ENCODE peak calls at places on chromosomes 12 and 14, in eight cellular contexts. One of them, this sample, is unnamed.

GRCh38 chr12:92784795-92785562 is 82.2 kb downstream of the PLEKHG7 start:
- DNase-seq in fibroblast of pulmonary artery: peak
- DNase-seq in progenitor cell of endocrine pancreas: no peak
- DNase-seq in activated T-cell treated with anti-CD3 and anti-CD28 coated beads for 24 hours: no peak
- DNase-seq in non-pigmented ciliary epithelial cell: peak
- DNase-seq in EL: peak
- DNase-seq in hepatocyte: peak
- DNase-seq in amygdala: no peak
- DNase-seq in this sample: no peak

GRCh38 chr12:110222027-110222426 is 59.0 kb upstream of the ATP2A2 start:
- DNase-seq in fibroblast of pulmonary artery: no peak
- DNase-seq in progenitor cell of endocrine pancreas: no peak
- DNase-seq in activated T-cell treated with anti-CD3 and anti-CD28 coated beads for 24 hours: no peak
- DNase-seq in non-pigmented ciliary epithelial cell: no peak
- DNase-seq in EL: no peak
- DNase-seq in hepatocyte: no peak
- DNase-seq in amygdala: no peak
- DNase-seq in this sample: no peak

GRCh38 chr12:130335517-130336392 is 1.9 kb upstream of the PIWIL1 start:
- DNase-seq in fibroblast of pulmonary artery: peak
- DNase-seq in progenitor cell of endocrine pancreas: peak
- DNase-seq in activated T-cell treated with anti-CD3 and anti-CD28 coated beads for 24 hours: peak
- DNase-seq in non-pigmented ciliary epithelial cell: peak
- DNase-seq in EL: peak
- DNase-seq in hepatocyte: peak
- DNase-seq in amygdala: peak
- DNase-seq in this sample: peak

GRCh38 chr12:113186666-113187325 is 1.3 kb downstream of the RITA1 start:
- DNase-seq in fibroblast of pulmonary artery: no peak
- DNase-seq in progenitor cell of endocrine pancreas: no peak
- DNase-seq in activated T-cell treated with anti-CD3 and anti-CD28 coated beads for 24 hours: no peak
- DNase-seq in non-pigmented ciliary epithelial cell: no peak
- DNase-seq in EL: no peak
- DNase-seq in hepatocyte: no peak
- DNase-seq in amygdala: no peak
- DNase-seq in this sample: no peak

GRCh38 chr12:117098361-117099217 is 627 bp downstream of the TESC start:
- DNase-seq in fibroblast of pulmonary artery: no peak
- DNase-seq in progenitor cell of endocrine pancreas: no peak
- DNase-seq in activated T-cell treated with anti-CD3 and anti-CD28 coated beads for 24 hours: no peak
- DNase-seq in non-pigmented ciliary epithelial cell: no peak
- DNase-seq in EL: no peak
- DNase-seq in hepatocyte: no peak
- DNase-seq in amygdala: no peak
- DNase-seq in this sample: no peak

GRCh38 chr14:51852541-51852940 is 7.9 kb upstream of the GNG2 start:
- DNase-seq in fibroblast of pulmonary artery: peak
- DNase-seq in progenitor cell of endocrine pancreas: no peak
- DNase-seq in activated T-cell treated with anti-CD3 and anti-CD28 coated beads for 24 hours: no peak
- DNase-seq in non-pigmented ciliary epithelial cell: no peak
- DNase-seq in EL: no peak
- DNase-seq in hepatocyte: no peak
- DNase-seq in amygdala: no peak
- DNase-seq in this sample: no peak

GRCh38 chr14:35932659-35933159 is 106.6 kb downstream of the BRMS1L start:
- DNase-seq in fibroblast of pulmonary artery: no peak
- DNase-seq in progenitor cell of endocrine pancreas: no peak
- DNase-seq in activated T-cell treated with anti-CD3 and anti-CD28 coated beads for 24 hours: peak
- DNase-seq in non-pigmented ciliary epithelial cell: no peak
- DNase-seq in EL: no peak
- DNase-seq in hepatocyte: no peak
- DNase-seq in amygdala: no peak
- DNase-seq in this sample: no peak

GRCh38 chr12:108479364-108480070 is 35.6 kb upstream of the FICD start:
- DNase-seq in fibroblast of pulmonary artery: no peak
- DNase-seq in progenitor cell of endocrine pancreas: no peak
- DNase-seq in activated T-cell treated with anti-CD3 and anti-CD28 coated beads for 24 hours: no peak
- DNase-seq in non-pigmented ciliary epithelial cell: no peak
- DNase-seq in EL: no peak
- DNase-seq in hepatocyte: no peak
- DNase-seq in amygdala: no peak
- DNase-seq in this sample: no peak

GRCh38 chr12:93870020-93870795 is 193.0 kb downstream of the CRADD start:
- DNase-seq in fibroblast of pulmonary artery: no peak
- DNase-seq in progenitor cell of endocrine pancreas: no peak
- DNase-seq in activated T-cell treated with anti-CD3 and anti-CD28 coated beads for 24 hours: no peak
- DNase-seq in non-pigmented ciliary epithelial cell: no peak
- DNase-seq in EL: no peak
- DNase-seq in hepatocyte: no peak
- DNase-seq in amygdala: no peak
- DNase-seq in this sample: no peak

GRCh38 chr14:41606249-41607118 is at the start of gene LRFN5:
- DNase-seq in fibroblast of pulmonary artery: peak
- DNase-seq in progenitor cell of endocrine pancreas: peak
- DNase-seq in activated T-cell treated with anti-CD3 and anti-CD28 coated beads for 24 hours: no peak
- DNase-seq in non-pigmented ciliary epithelial cell: no peak
- DNase-seq in EL: no peak
- DNase-seq in hepatocyte: peak
- DNase-seq in amygdala: no peak
- DNase-seq in this sample: no peak

GRCh38 chr12:107242189-107242588 is 148.8 kb upstream of the CRY1 start:
- DNase-seq in fibroblast of pulmonary artery: no peak
- DNase-seq in progenitor cell of endocrine pancreas: no peak
- DNase-seq in activated T-cell treated with anti-CD3 and anti-CD28 coated beads for 24 hours: no peak
- DNase-seq in non-pigmented ciliary epithelial cell: no peak
- DNase-seq in EL: no peak
- DNase-seq in hepatocyte: no peak
- DNase-seq in amygdala: no peak
- DNase-seq in this sample: no peak

GRCh38 chr12:112198120-112198733 is 72.9 kb downstream of the TRAFD1 start:
- DNase-seq in fibroblast of pulmonary artery: peak
- DNase-seq in progenitor cell of endocrine pancreas: peak
- DNase-seq in activated T-cell treated with anti-CD3 and anti-CD28 coated beads for 24 hours: peak
- DNase-seq in non-pigmented ciliary epithelial cell: no peak
- DNase-seq in EL: peak
- DNase-seq in hepatocyte: peak
- DNase-seq in amygdala: peak
- DNase-seq in this sample: no peak

GRCh38 chr14:34782031-34782430 is 67.6 kb upstream of the CFL2 start:
- DNase-seq in fibroblast of pulmonary artery: peak
- DNase-seq in progenitor cell of endocrine pancreas: no peak
- DNase-seq in activated T-cell treated with anti-CD3 and anti-CD28 coated beads for 24 hours: no peak
- DNase-seq in non-pigmented ciliary epithelial cell: no peak
- DNase-seq in EL: peak
- DNase-seq in hepatocyte: no peak
- DNase-seq in amygdala: no peak
- DNase-seq in this sample: no peak

GRCh38 chr12:116717466-116718457 is 20.1 kb downstream of the SPRING1 start:
- DNase-seq in fibroblast of pulmonary artery: peak
- DNase-seq in progenitor cell of endocrine pancreas: no peak
- DNase-seq in activated T-cell treated with anti-CD3 and anti-CD28 coated beads for 24 hours: no peak
- DNase-seq in non-pigmented ciliary epithelial cell: no peak
- DNase-seq in EL: no peak
- DNase-seq in hepatocyte: no peak
- DNase-seq in amygdala: peak
- DNase-seq in this sample: no peak

GRCh38 chr14:96086032-96086431 is 46.9 kb downstream of the C14orf132 start:
- DNase-seq in fibroblast of pulmonary artery: peak
- DNase-seq in progenitor cell of endocrine pancreas: no peak
- DNase-seq in activated T-cell treated with anti-CD3 and anti-CD28 coated beads for 24 hours: no peak
- DNase-seq in non-pigmented ciliary epithelial cell: peak
- DNase-seq in EL: peak
- DNase-seq in hepatocyte: peak
- DNase-seq in amygdala: no peak
- DNase-seq in this sample: no peak

GRCh38 chr12:47778842-47779241 is 5.8 kb downstream of the SLC48A1 start:
- DNase-seq in fibroblast of pulmonary artery: no peak
- DNase-seq in progenitor cell of endocrine pancreas: no peak
- DNase-seq in activated T-cell treated with anti-CD3 and anti-CD28 coated beads for 24 hours: no peak
- DNase-seq in non-pigmented ciliary epithelial cell: no peak
- DNase-seq in EL: no peak
- DNase-seq in hepatocyte: no peak
- DNase-seq in amygdala: no peak
- DNase-seq in this sample: no peak

GRCh38 chr12:108174641-108175040 is 45.6 kb downstream of the WSCD2 start:
- DNase-seq in fibroblast of pulmonary artery: no peak
- DNase-seq in progenitor cell of endocrine pancreas: no peak
- DNase-seq in activated T-cell treated with anti-CD3 and anti-CD28 coated beads for 24 hours: no peak
- DNase-seq in non-pigmented ciliary epithelial cell: no peak
- DNase-seq in EL: no peak
- DNase-seq in hepatocyte: no peak
- DNase-seq in amygdala: no peak
- DNase-seq in this sample: no peak

GRCh38 chr14:49940805-49941421 is 48.0 kb downstream of the ARF6 start:
- DNase-seq in fibroblast of pulmonary artery: peak
- DNase-seq in progenitor cell of endocrine pancreas: no peak
- DNase-seq in activated T-cell treated with anti-CD3 and anti-CD28 coated beads for 24 hours: no peak
- DNase-seq in non-pigmented ciliary epithelial cell: peak
- DNase-seq in EL: peak
- DNase-seq in hepatocyte: no peak
- DNase-seq in amygdala: no peak
- DNase-seq in this sample: peak

GRCh38 chr12:130051900-130052299 is 110.4 kb upstream of the FZD10 start:
- DNase-seq in fibroblast of pulmonary artery: no peak
- DNase-seq in progenitor cell of endocrine pancreas: no peak
- DNase-seq in activated T-cell treated with anti-CD3 and anti-CD28 coated beads for 24 hours: no peak
- DNase-seq in non-pigmented ciliary epithelial cell: no peak
- DNase-seq in EL: no peak
- DNase-seq in hepatocyte: no peak
- DNase-seq in amygdala: no peak
- DNase-seq in this sample: no peak

GRCh38 chr14:91291786-91292405 is 47.4 kb upstream of the GPR68 start:
- DNase-seq in fibroblast of pulmonary artery: no peak
- DNase-seq in progenitor cell of endocrine pancreas: no peak
- DNase-seq in activated T-cell treated with anti-CD3 and anti-CD28 coated beads for 24 hours: no peak
- DNase-seq in non-pigmented ciliary epithelial cell: no peak
- DNase-seq in EL: no peak
- DNase-seq in hepatocyte: no peak
- DNase-seq in amygdala: no peak
- DNase-seq in this sample: no peak

GRCh38 chr14:30340495-30340894 is 218.5 kb upstream of the G2E3 start:
- DNase-seq in fibroblast of pulmonary artery: no peak
- DNase-seq in progenitor cell of endocrine pancreas: no peak
- DNase-seq in activated T-cell treated with anti-CD3 and anti-CD28 coated beads for 24 hours: no peak
- DNase-seq in non-pigmented ciliary epithelial cell: no peak
- DNase-seq in EL: no peak
- DNase-seq in hepatocyte: no peak
- DNase-seq in amygdala: no peak
- DNase-seq in this sample: no peak

GRCh38 chr14:97456958-97457357 is 659.8 kb downstream of the VRK1 start:
- DNase-seq in fibroblast of pulmonary artery: no peak
- DNase-seq in progenitor cell of endocrine pancreas: no peak
- DNase-seq in activated T-cell treated with anti-CD3 and anti-CD28 coated beads for 24 hours: peak
- DNase-seq in non-pigmented ciliary epithelial cell: no peak
- DNase-seq in EL: no peak
- DNase-seq in hepatocyte: peak
- DNase-seq in amygdala: no peak
- DNase-seq in this sample: no peak

GRCh38 chr12:106032141-106032925 is 106.4 kb downstream of the NUAK1 start:
- DNase-seq in fibroblast of pulmonary artery: no peak
- DNase-seq in progenitor cell of endocrine pancreas: no peak
- DNase-seq in activated T-cell treated with anti-CD3 and anti-CD28 coated beads for 24 hours: no peak
- DNase-seq in non-pigmented ciliary epithelial cell: no peak
- DNase-seq in EL: no peak
- DNase-seq in hepatocyte: no peak
- DNase-seq in amygdala: no peak
- DNase-seq in this sample: no peak

GRCh38 chr12:65608319-65608916 is 215.9 kb upstream of the HMGA2 start:
- DNase-seq in fibroblast of pulmonary artery: no peak
- DNase-seq in progenitor cell of endocrine pancreas: no peak
- DNase-seq in activated T-cell treated with anti-CD3 and anti-CD28 coated beads for 24 hours: no peak
- DNase-seq in non-pigmented ciliary epithelial cell: no peak
- DNase-seq in EL: peak
- DNase-seq in hepatocyte: no peak
- DNase-seq in amygdala: no peak
- DNase-seq in this sample: no peak

GRCh38 chr12:54371328-54372112 is 7.2 kb upstream of the GPR84 start:
- DNase-seq in fibroblast of pulmonary artery: peak
- DNase-seq in progenitor cell of endocrine pancreas: no peak
- DNase-seq in activated T-cell treated with anti-CD3 and anti-CD28 coated beads for 24 hours: no peak
- DNase-seq in non-pigmented ciliary epithelial cell: no peak
- DNase-seq in EL: no peak
- DNase-seq in hepatocyte: no peak
- DNase-seq in amygdala: no peak
- DNase-seq in this sample: no peak